ENCODE peak calls at places on chromosome 17, in five cellular contexts. Q, C, K, V and U are unnamed samples.

GRCh38 chr17:66287911-66288310 is 14.5 kb upstream of the PRKCA start:
- DNase-seq in Q (no peak), C (no peak), K (no peak), V (no peak), U (no peak)

GRCh38 chr17:77366558-77367245 is 225.9 kb downstream of the SEC14L1 start:
- DNase-seq in Q (no peak), C (no peak), K (no peak), V (no peak), U (no peak)

GRCh38 chr17:79607941-79608728 is 2.7 kb downstream of the RBFOX3 start:
- DNase-seq in Q (no peak), C (no peak), K (no peak), V (no peak), U (no peak)

GRCh38 chr17:28957277-28957991 is 6.1 kb upstream of the PHF12 start:
- DNase-seq in Q (no peak), C (no peak), K (no peak), V (no peak), U (no peak)

GRCh38 chr17:40600486-40601046 is 35.3 kb upstream of the CCR7 start:
- DNase-seq in Q (no peak), C (no peak), K (no peak), V (no peak), U (no peak)

GRCh38 chr17:57634713-57635465 is 110.2 kb downstream of the CCDC182 start:
- DNase-seq in Q (no peak), C (no peak), K (no peak), V (no peak), U (no peak)

GRCh38 chr17:28421775-28422305 is 15.8 kb upstream of the SLC46A1 start:
- DNase-seq in Q (no peak), C (no peak), K (no peak), V (no peak), U (no peak)

GRCh38 chr17:9484789-9485188 is 90.8 kb downstream of the STX8 start:
- DNase-seq in Q (no peak), C (no peak), K (no peak), V (no peak), U (no peak)

GRCh38 chr17:66343531-66344078 is 41.2 kb downstream of the PRKCA start:
- DNase-seq in Q (no peak), C (no peak), K (no peak), V (no peak), U (no peak)

GRCh38 chr17:60139438-60140285 is 10.1 kb upstream of the CA4 start:
- DNase-seq in Q (peak), C (peak), K (peak), V (peak), U (peak)

GRCh38 chr17:15124746-15125145 is 140.4 kb downstream of the PMP22 start:
- DNase-seq in Q (no peak), C (no peak), K (no peak), V (no peak), U (no peak)

GRCh38 chr17:45123930-45124796 is 8.2 kb downstream of the PLCD3 start:
- DNase-seq in Q (no peak), C (peak), K (no peak), V (no peak), U (no peak)

GRCh38 chr17:61152898-61153297 is 246.7 kb upstream of the TBX2 start:
- DNase-seq in Q (no peak), C (no peak), K (no peak), V (no peak), U (no peak)

GRCh38 chr17:80891096-80892018 is 100.3 kb upstream of the CHMP6 start:
- DNase-seq in Q (peak), C (peak), K (peak), V (peak), U (peak)

GRCh38 chr17:35906559-35907265 is 23.9 kb downstream of the RDM1 start:
- DNase-seq in Q (no peak), C (no peak), K (no peak), V (no peak), U (no peak)

GRCh38 chr17:49583226-49583625 is 7.6 kb downstream of the NXPH3 start:
- DNase-seq in Q (no peak), C (no peak), K (no peak), V (no peak), U (no peak)

GRCh38 chr17:72472116-72472515 is 351.3 kb downstream of the SOX9 start:
- DNase-seq in Q (no peak), C (no peak), K (no peak), V (no peak), U (no peak)

GRCh38 chr17:2214887-2215615 is 88.5 kb downstream of the SMG6 start:
- DNase-seq in Q (no peak), C (no peak), K (no peak), V (no peak), U (no peak)

GRCh38 chr17:28897769-28898259 is 281 bp upstream of the FLOT2 start:
- DNase-seq in Q (no peak), C (no peak), K (no peak), V (no peak), U (no peak)

GRCh38 chr17:879546-879945 is 97.4 kb downstream of the MRM3 start:
- DNase-seq in Q (peak), C (peak), K (peak), V (peak), U (peak)

GRCh38 chr17:77609553-77610517 is 348.7 kb upstream of the TNRC6C start:
- DNase-seq in Q (peak), C (peak), K (no peak), V (peak), U (no peak)

GRCh38 chr17:59368218-59368857 is 36.9 kb downstream of the YPEL2 start:
- DNase-seq in Q (no peak), C (no peak), K (no peak), V (no peak), U (no peak)

GRCh38 chr17:82315703-82316358 is 1.6 kb downstream of the CD7 start:
- DNase-seq in Q (no peak), C (no peak), K (no peak), V (peak), U (no peak)

GRCh38 chr17:39787743-39788484 is 50.2 kb downstream of the GRB7 start:
- DNase-seq in Q (no peak), C (no peak), K (no peak), V (no peak), U (no peak)

GRCh38 chr17:39517224-39517623 is 55.9 kb downstream of the CDK12 start:
- DNase-seq in Q (no peak), C (no peak), K (no peak), V (no peak), U (no peak)

GRCh38 chr17:77507116-77507885 is 366.5 kb downstream of the SEC14L1 start:
- DNase-seq in Q (no peak), C (no peak), K (no peak), V (no peak), U (no peak)